ENCODE peak calls at places on chromosomes 11 and 22, in four cellular contexts. R is T follicular helper cell, J is hippocampal formation, Z is NCI-H2081. X is an unnamed sample.

GRCh38 chr11:19368726-19369364 is 128.1 kb upstream of the E2F8 start:
- DNase-seq in J (no peak), Z (no peak), R (no peak), X (no peak)

GRCh38 chr11:2143652-2144548 is 4.7 kb upstream of the IGF2 start:
- DNase-seq in Z (no peak), R (no peak), J (no peak), X (peak; percentile 60)

GRCh38 chr22:43001271-43002197 is 13.4 kb downstream of the PACSIN2 start:
- DNase-seq in R (no peak), Z (no peak), J (peak; percentile 45), X (no peak)

GRCh38 chr11:96256213-96256580 is 86.8 kb downstream of the MAML2 start:
- DNase-seq in J (peak; percentile 14), R (no peak), Z (no peak), X (no peak)

GRCh38 chr11:31706357-31706756 is 104.8 kb downstream of the PAX6 start:
- DNase-seq in J (no peak), Z (no peak), R (no peak), X (no peak)

GRCh38 chr11:1481861-1482441 is 4.6 kb downstream of the MOB2 start:
- DNase-seq in Z (no peak), J (no peak), R (no peak), X (no peak)

GRCh38 chr22:17742528-17742902 is 31.8 kb downstream of the BID start:
- DNase-seq in Z (peak; percentile 75), R (peak; percentile 49), J (peak; percentile 32), X (peak; percentile 71)

GRCh38 chr11:6635082-6635932 is 16.1 kb upstream of the TPP1 start:
- DNase-seq in R (no peak), Z (no peak), J (peak; percentile 92), X (peak; percentile 41)

GRCh38 chr11:79052539-79052938 is 388.3 kb downstream of the TENM4 start:
- DNase-seq in R (no peak), J (no peak), Z (peak; percentile 2), X (peak; percentile 3)

GRCh38 chr22:23121026-23121823 is 20.6 kb downstream of the RSPH14 start:
- DNase-seq in Z (no peak), J (no peak), R (no peak), X (no peak)

GRCh38 chr11:72741429-72741833 is 10.8 kb downstream of the ARAP1 start:
- DNase-seq in Z (no peak), R (no peak), J (no peak), X (no peak)

GRCh38 chr11:79488286-79488685 is 47.5 kb upstream of the TENM4 start:
- DNase-seq in R (no peak), J (no peak), Z (no peak), X (no peak)

GRCh38 chr11:133818302-133818701 is 27.0 kb downstream of the SPATA19 start:
- DNase-seq in Z (no peak), J (no peak), R (no peak), X (no peak)

GRCh38 chr11:7646866-7647265 is 26.4 kb downstream of the CYB5R2 start:
- DNase-seq in J (no peak), Z (no peak), R (no peak), X (no peak)

GRCh38 chr22:49532831-49533802 is 294.6 kb downstream of the BRD1 start:
- DNase-seq in R (no peak), Z (peak; percentile 40), J (no peak), X (no peak)

X was measured in HT-29.